ENCODE peak calls at places on chromosomes 13 and 19, in five cellular contexts. T, N, A, P and W are unnamed samples.

GRCh38 chr19:54158812-54159351 is 639 bp downstream of the LENG1 start:
- DNase-seq in A (no peak), P (no peak), N (no peak), T (no peak), W (no peak)

GRCh38 chr13:69324109-69324886 is 783.3 kb upstream of the ATXN8OS start:
- DNase-seq in P (no peak), T (no peak), N (no peak), A (no peak), W (no peak)

GRCh38 chr19:13007292-13008045 is 12.2 kb downstream of the NFIX start:
- DNase-seq in T (peak; percentile 73), P (no peak), A (peak; percentile 73), N (no peak), W (peak; percentile 90)

GRCh38 chr13:40221460-40222201 is 444.8 kb downstream of the FOXO1 start:
- DNase-seq in P (peak; percentile 13), N (no peak), A (no peak), T (no peak), W (no peak)

GRCh38 chr13:51844862-51845573 is at the start of gene TMEM272:
- DNase-seq in P (peak; percentile 38), A (peak; percentile 73), N (peak; percentile 42), T (peak; percentile 42), W (peak; percentile 56)

GRCh38 chr13:67619987-67620386 is 389.9 kb upstream of the PCDH9 start:
- DNase-seq in A (no peak), P (no peak), N (no peak), T (no peak), W (no peak)

GRCh38 chr13:34172048-34172447 is 354.1 kb downstream of the RFC3 start:
- DNase-seq in T (no peak), A (no peak), N (no peak), P (no peak), W (no peak)

GRCh38 chr19:13150187-13150918 is at the start of the genes IER2 and STX10:
- DNase-seq in P (peak; percentile 92), N (peak; percentile 96), A (peak; percentile 95), T (peak; percentile 96), W (peak; percentile 97)

GRCh38 chr19:14368011-14368513 is 13.2 kb upstream of the ADGRE5 start:
- DNase-seq in A (no peak), P (no peak), N (no peak), T (no peak), W (no peak)

GRCh38 chr13:93755341-93755740 is 528.7 kb downstream of the GPC6 start:
- DNase-seq in A (no peak), T (no peak), P (no peak), N (no peak), W (no peak)

GRCh38 chr19:1935484-1936208 is 5.3 kb upstream of the CSNK1G2 start:
- DNase-seq in A (no peak), P (no peak), N (no peak), T (no peak), W (no peak)

GRCh38 chr13:43232866-43233265 is 209.5 kb downstream of the DNAJC15 start:
- DNase-seq in N (no peak), T (no peak), A (no peak), P (no peak), W (no peak)

GRCh38 chr13:75550159-75550567 is 572 bp downstream of the UCHL3 start:
- DNase-seq in A (peak; percentile 25), N (peak; percentile 62), T (no peak), P (no peak), W (peak; percentile 43)

GRCh38 chr13:77878186-77878585 is 40.4 kb downstream of the EDNRB start:
- DNase-seq in A (no peak), P (no peak), N (no peak), T (no peak), W (no peak)

GRCh38 chr19:35484637-35485036 is 5.6 kb downstream of the KRTDAP start:
- DNase-seq in T (no peak), A (no peak), P (no peak), N (no peak), W (peak; percentile 38)

GRCh38 chr19:38247126-38247525 is 9.0 kb downstream of the PPP1R14A start:
- DNase-seq in T (no peak), N (no peak), P (no peak), A (no peak), W (no peak)

GRCh38 chr13:47896546-47896945 is 104.5 kb downstream of the SUCLA2 start:
- DNase-seq in A (no peak), N (no peak), T (no peak), P (no peak), W (no peak)

GRCh38 chr13:49443327-49443688 is 556 bp downstream of the CAB39L start:
- DNase-seq in N (no peak), A (no peak), P (no peak), T (no peak), W (peak; percentile 8)

GRCh38 chr19:19074172-19074905 is 10.5 kb downstream of the SLC25A42 start:
- DNase-seq in P (no peak), T (no peak), A (no peak), N (no peak), W (no peak)

GRCh38 chr19:55580628-55581144 is at the start of gene ZNF579:
- DNase-seq in T (peak; percentile 89), P (peak; percentile 62), N (peak; percentile 86), A (peak; percentile 88), W (peak; percentile 87)
- H3K27me3 ChIP-seq in T (no peaks in the 10 kb centered on the region), P (no peaks in the 10 kb centered on the region), N (no peaks in the 10 kb centered on the region), A (no peaks in the 10 kb centered on the region), W (no peaks in the 10 kb centered on the region)

GRCh38 chr19:729564-730381 is 21.0 kb downstream of the PALM start:
- DNase-seq in A (no peak), P (no peak), N (no peak), T (no peak), W (no peak)
- H3K27me3 ChIP-seq in A (no peaks in the 10 kb centered on the region), P (no peaks in the 10 kb centered on the region), N (no peaks in the 10 kb centered on the region), T (no peaks in the 10 kb centered on the region), W (no peaks in the 10 kb centered on the region)

GRCh38 chr13:113073942-113074341 is 31.6 kb upstream of the F7 start:
- DNase-seq in P (no peak), A (no peak), T (no peak), N (no peak), W (no peak)

GRCh38 chr13:113066746-113067145 is 38.8 kb upstream of the F7 start:
- DNase-seq in A (no peak), P (no peak), T (no peak), N (no peak), W (no peak)

GRCh38 chr13:113072370-113072769 is 33.2 kb upstream of the F7 start:
- DNase-seq in P (no peak), T (no peak), N (no peak), A (no peak), W (no peak)

GRCh38 chr13:113070855-113071254 is 34.7 kb upstream of the F7 start:
- DNase-seq in N (no peak), P (no peak), A (no peak), T (no peak), W (no peak)

DNA sequence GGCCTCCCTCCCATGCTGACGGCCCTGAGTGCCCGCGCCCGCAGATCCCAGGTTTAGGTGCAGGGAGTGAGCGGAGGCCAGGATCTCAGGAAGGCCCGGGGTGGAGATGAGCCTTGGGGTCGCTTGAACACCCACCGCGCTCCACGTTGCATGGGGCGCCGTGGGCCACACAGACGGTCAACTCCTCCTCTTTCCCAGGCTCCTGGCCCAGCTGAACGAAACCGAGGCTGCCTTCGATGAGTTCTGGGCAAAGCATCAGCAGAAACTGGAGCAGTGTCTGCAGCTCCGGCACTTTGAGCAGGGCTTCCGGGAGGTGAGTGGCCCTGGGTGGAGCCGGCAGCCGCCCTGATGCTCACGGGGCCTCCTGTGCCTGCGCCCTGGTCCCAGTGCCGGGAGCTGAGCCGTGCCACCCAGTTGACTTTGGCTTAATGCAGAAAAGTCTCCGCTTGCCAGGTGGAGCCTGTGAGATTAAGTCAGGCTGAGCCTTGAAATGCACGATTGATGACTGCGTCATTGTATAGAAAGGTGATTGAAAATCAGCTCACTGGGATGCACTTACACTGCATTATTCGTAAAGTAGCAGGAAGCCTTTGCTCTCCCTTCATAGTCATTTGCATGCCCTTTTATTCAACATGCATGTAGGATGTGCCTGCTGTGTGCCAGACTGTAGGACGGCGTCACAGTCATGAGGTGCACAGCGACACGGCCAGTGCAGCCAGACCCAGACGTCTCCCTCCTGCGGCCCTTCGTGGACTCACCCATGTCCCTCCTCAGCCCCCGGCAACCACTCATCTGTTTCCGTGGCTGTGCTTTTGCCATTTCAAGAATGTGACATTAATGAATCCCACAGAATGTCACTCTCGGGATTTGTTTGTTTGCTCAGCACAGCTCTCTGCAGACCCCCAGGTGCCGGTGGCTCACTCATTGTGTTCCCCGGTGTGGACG is 35.5 kb upstream of the F7 start:
- DNase-seq in A (no peak), N (no peak), P (no peak), T (no peak), W (no peak)
- H3K27me3 ChIP-seq in A (no peaks in the 10 kb centered on the region), N (no peaks in the 10 kb centered on the region), P (no peaks in the 10 kb centered on the region), T (no peaks in the 10 kb centered on the region), W (no peaks in the 10 kb centered on the region)

DNA sequence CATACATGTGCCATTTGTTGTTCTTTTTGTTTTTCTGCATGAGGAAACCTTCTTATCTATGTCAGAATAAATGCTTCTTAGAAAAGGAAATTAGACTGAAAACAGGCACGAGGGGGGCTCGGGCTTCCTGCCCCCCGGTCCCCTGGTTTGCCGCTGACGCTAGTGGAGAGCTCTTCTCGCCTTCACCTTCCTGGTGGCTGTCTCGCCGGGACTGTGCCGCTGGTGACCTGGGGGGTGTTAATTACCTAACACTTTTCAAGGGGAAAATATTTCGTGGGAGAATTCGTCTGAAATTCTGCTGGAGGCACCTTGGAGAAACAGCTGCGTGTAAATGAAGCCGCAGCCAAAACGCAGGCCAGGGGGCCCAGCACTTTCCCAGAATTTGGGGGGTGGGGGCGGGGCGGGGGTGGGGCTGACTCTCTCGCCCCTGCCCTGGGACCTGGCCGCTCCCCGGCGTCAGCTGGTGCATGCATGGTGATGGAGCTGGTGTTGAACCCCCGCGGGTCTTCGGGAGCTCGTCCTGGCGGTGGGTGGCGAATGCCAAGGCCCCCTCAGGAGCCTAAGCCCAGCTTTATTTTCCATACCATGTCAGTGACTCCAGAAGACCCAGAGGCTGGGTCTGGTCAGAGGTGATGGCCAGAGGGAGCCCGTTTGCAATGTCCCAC is 58.3 kb upstream of the MCF2L start:
- DNase-seq in T (no peak), P (no peak), A (no peak), N (no peak), W (no peak)
- H3K27me3 ChIP-seq in T (peaks cover 58% of the 10 kb centered on the region), P (no peaks in the 10 kb centered on the region), A (no peaks in the 10 kb centered on the region), N (no peaks in the 10 kb centered on the region), W (no peaks in the 10 kb centered on the region)

DNA sequence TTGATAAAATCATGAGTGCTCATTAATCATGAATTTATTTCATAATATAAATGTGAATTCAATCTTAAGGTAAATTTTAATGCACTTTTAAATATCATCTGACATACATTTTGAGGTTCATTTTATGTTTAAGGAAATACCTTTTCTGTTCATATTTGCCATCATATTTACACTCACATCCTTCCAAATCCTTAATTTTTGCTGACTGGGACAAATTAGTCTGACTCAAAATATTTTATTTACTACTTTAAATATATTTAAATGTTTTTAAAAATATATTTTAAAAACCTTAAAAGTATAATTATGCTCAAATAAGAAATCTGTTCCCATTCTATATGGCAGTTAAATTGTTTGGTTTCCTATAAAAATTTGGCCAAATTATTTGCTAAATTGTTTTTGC is 438.1 kb downstream of the GPC5 start:
- DNase-seq in N (no peak), A (no peak), P (no peak), T (no peak), W (no peak)
- H3K27me3 ChIP-seq in N (no peaks in the 10 kb centered on the region), A (no peaks in the 10 kb centered on the region), P (no peaks in the 10 kb centered on the region), T (no peaks in the 10 kb centered on the region), W (no peaks in the 10 kb centered on the region)

DNA sequence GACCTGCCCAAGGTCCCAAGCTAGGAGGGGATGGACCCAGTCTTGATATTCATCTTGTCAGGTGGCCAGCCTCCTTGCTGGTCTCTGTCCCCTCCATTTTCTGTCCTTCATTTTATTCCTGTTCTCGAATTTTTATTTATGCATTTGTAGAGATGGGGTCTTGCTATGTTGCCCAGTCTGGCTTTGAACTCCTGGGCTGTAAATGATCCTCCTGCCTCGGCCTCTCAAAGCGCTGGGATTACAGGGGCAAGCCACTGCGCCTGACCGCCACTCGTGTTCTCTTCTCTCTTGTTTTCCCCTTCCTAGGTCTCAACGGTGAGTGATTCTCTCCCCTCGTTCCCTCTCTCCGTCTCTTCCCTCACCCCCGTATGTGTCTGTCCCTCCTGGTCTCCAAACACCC is 10.6 kb upstream of the TPRX2 start:
- DNase-seq in P (no peak), A (no peak), N (no peak), T (no peak), W (no peak)
- H3K27me3 ChIP-seq in P (peaks cover 41% of the 10 kb centered on the region), A (peaks cover 5% of the 10 kb centered on the region), N (no peaks in the 10 kb centered on the region), T (peaks cover 100% of the 10 kb centered on the region), W (peaks cover 7% of the 10 kb centered on the region)